ENCODE peak calls at places on chromosomes 16 and 17, in five cellular contexts. One of them, this sample, is unnamed.

GRCh38 chr17:42436401-42436800 is 13.3 kb upstream of the CAVIN1 start:
- DNase-seq in IMR-90: peak; percentile 99
- DNase-seq in HepG2: peak; percentile 82
- DNase-seq in uterus: peak; percentile 57
- DNase-seq in body of pancreas: no peak
- DNase-seq in this sample: no peak

GRCh38 chr16:85652431-85653221 is 36.1 kb downstream of the GINS2 start:
- DNase-seq in uterus: peak; percentile 73
- DNase-seq in IMR-90: peak; percentile 38
- DNase-seq in HepG2: peak; percentile 27
- DNase-seq in body of pancreas: peak; percentile 79
- DNase-seq in this sample: no peak

GRCh38 chr16:12271006-12271405 is 294.5 kb downstream of the SNX29 start:
- DNase-seq in IMR-90: peak; percentile 32
- DNase-seq in body of pancreas: peak; percentile 22
- DNase-seq in HepG2: peak; percentile 52
- DNase-seq in uterus: no peak
- DNase-seq in this sample: no peak

GRCh38 chr17:34580685-34581445 is 1.5 kb downstream of the TMEM132E start:
- DNase-seq in uterus: no peak
- DNase-seq in body of pancreas: no peak
- DNase-seq in HepG2: no peak
- DNase-seq in IMR-90: no peak
- DNase-seq in this sample: no peak

GRCh38 chr17:4017377-4017776 is 53.1 kb upstream of the ATP2A3 start:
- DNase-seq in uterus: no peak
- DNase-seq in IMR-90: no peak
- DNase-seq in body of pancreas: no peak
- DNase-seq in HepG2: no peak
- DNase-seq in this sample: no peak

GRCh38 chr17:36705651-36706436 is 104.5 kb downstream of the MRM1 start:
- DNase-seq in IMR-90: peak; percentile 4
- DNase-seq in body of pancreas: peak; percentile 61
- DNase-seq in uterus: no peak
- DNase-seq in HepG2: peak; percentile 18
- DNase-seq in this sample: peak; percentile 80

GRCh38 chr16:23320695-23321094 is 18.6 kb downstream of the SCNN1B start:
- DNase-seq in body of pancreas: no peak
- DNase-seq in IMR-90: no peak
- DNase-seq in uterus: no peak
- DNase-seq in HepG2: no peak
- DNase-seq in this sample: no peak

GRCh38 chr17:57257213-57257873 is 1.0 kb downstream of the MSI2 start:
- DNase-seq in uterus: no peak
- DNase-seq in body of pancreas: no peak
- DNase-seq in HepG2: no peak
- DNase-seq in IMR-90: no peak
- DNase-seq in this sample: no peak

GRCh38 chr16:28086496-28087139 is 23.1 kb upstream of the GSG1L start:
- DNase-seq in body of pancreas: no peak
- DNase-seq in IMR-90: no peak
- DNase-seq in uterus: no peak
- DNase-seq in HepG2: no peak
- DNase-seq in this sample: no peak

GRCh38 chr17:1724351-1724868 is at the start of gene WDR81:
- DNase-seq in HepG2: peak; percentile 72
- DNase-seq in body of pancreas: peak; percentile 95
- DNase-seq in IMR-90: peak; percentile 79
- DNase-seq in uterus: peak; percentile 88
- DNase-seq in this sample: peak; percentile 99

GRCh38 chr17:44967907-44968224 is 237 bp downstream of the C1QL1 start:
- DNase-seq in IMR-90: no peak
- DNase-seq in uterus: no peak
- DNase-seq in HepG2: no peak
- DNase-seq in body of pancreas: no peak
- DNase-seq in this sample: no peak

GRCh38 chr17:44965491-44966234 is 2.4 kb downstream of the C1QL1 start:
- DNase-seq in HepG2: no peak
- DNase-seq in body of pancreas: no peak
- DNase-seq in IMR-90: no peak
- DNase-seq in uterus: no peak
- DNase-seq in this sample: no peak

GRCh38 chr17:44968225-44969143 is at the start of gene C1QL1:
- DNase-seq in body of pancreas: peak; percentile 94
- DNase-seq in uterus: peak; percentile 94
- DNase-seq in IMR-90: peak; percentile 81
- DNase-seq in HepG2: peak; percentile 84
- DNase-seq in this sample: peak; percentile 94

GRCh38 chr17:44966348-44967025 is 1.6 kb downstream of the C1QL1 start:
- DNase-seq in uterus: no peak
- DNase-seq in body of pancreas: no peak
- DNase-seq in HepG2: no peak
- DNase-seq in IMR-90: no peak
- DNase-seq in this sample: no peak

GRCh38 chr17:44967026-44967906 is 837 bp downstream of the C1QL1 start:
- DNase-seq in body of pancreas: no peak
- DNase-seq in IMR-90: no peak
- DNase-seq in HepG2: no peak
- DNase-seq in uterus: no peak
- DNase-seq in this sample: no peak
- H3K4me3 ChIP-seq in body of pancreas: no peak overlapping the region
- H3K4me3 ChIP-seq in IMR-90: peak overlapping the region; percentile 32
- H3K4me3 ChIP-seq in HepG2: no peak overlapping the region
- H3K4me3 ChIP-seq in uterus: no peak overlapping the region
- H3K4me3 ChIP-seq in this sample: no peak overlapping the region

DNA sequence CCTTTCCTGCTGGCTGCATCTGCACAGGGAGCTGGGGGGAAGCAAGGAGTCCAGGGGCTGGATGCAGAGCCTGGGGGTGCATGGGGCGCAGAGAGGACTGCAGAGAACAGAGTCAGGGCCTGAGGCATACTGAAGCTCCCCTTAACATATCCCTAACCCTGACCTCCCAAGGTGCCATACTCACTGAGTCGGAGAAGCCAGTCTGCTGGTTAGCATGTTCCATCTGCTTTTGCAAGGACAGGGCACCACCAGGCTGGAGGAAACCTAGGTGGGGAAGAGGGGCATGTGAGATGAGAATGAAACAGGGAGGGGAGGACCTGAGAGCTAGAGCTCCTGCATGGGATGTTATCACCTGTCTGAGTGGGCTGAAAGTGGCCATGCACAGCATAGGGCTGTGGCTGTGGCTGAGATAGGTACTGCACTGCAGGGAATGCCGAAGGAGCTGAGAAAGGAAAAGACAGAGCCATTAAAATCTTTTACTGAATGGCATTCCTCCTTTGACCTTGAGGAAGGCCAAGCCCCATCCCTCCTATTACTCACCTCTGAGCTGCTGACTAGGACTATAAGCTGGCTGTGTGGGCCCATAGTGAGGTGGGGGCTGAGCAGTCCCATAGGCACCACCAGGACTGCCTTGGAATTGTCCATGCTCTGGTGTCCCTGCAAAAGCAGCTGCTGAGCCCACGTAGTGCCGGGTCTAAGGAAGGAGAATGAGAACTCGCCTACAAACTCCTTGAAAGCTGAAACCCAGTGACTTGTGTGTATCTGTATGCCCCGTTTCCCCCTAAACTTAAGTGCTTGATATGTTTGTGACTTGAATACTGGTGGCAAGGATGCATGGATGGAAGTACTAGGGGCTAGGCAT is 1.9 kb downstream of the GPS2 start:
- DNase-seq in IMR-90: peak; percentile 2
- DNase-seq in uterus: no peak
- DNase-seq in HepG2: peak; percentile 45
- DNase-seq in body of pancreas: no peak
- DNase-seq in this sample: no peak
- TF ChIP-seq CTCF in IMR-90: no peak
- TF ChIP-seq CTCF in uterus: no peak
- TF ChIP-seq CTCF in HepG2: no peak
- TF ChIP-seq CTCF in body of pancreas: no peak
- TF ChIP-seq CTCF in this sample: no peak

DNA sequence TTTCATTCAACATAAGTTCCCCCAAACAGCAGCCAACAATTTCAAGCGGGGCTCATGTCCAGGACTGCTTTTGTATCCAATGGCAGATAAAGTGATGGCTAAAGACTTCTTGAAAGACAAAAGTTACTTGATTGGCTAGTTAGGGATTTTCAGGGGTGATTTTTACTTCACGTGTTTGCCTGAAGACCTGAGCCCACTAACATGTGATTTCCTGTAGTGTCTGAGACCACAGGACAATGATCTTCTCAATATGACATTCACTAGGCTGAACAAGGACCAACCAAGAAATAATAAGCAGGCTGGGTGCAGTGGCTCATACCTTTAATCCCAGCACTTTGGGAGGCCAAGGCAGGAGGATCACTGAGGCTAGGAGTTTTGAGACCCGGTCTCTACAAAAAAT is 10.4 kb downstream of the TVP23A start:
- DNase-seq in IMR-90: no peak
- DNase-seq in HepG2: no peak
- DNase-seq in body of pancreas: no peak
- DNase-seq in uterus: no peak
- DNase-seq in this sample: no peak
- TF ChIP-seq POLR2A in IMR-90: no peak
- TF ChIP-seq POLR2A in HepG2: no peak
- TF ChIP-seq POLR2A in body of pancreas: no peak
- TF ChIP-seq POLR2A in uterus: no peak
- TF ChIP-seq POLR2A in this sample: no peak

GRCh38 chr17:83100220-83100852 is 20.9 kb downstream of the METRNL start:
- DNase-seq in HepG2: no peak
- DNase-seq in uterus: no peak
- DNase-seq in body of pancreas: peak; percentile 63
- DNase-seq in IMR-90: no peak
- DNase-seq in this sample: no peak

GRCh38 chr17:83097831-83098230 is 18.4 kb downstream of the METRNL start:
- DNase-seq in HepG2: no peak
- DNase-seq in IMR-90: no peak
- DNase-seq in body of pancreas: no peak
- DNase-seq in uterus: no peak
- DNase-seq in this sample: no peak

GRCh38 chr17:83098241-83099085 is 19.1 kb downstream of the METRNL start:
- DNase-seq in uterus: no peak
- DNase-seq in IMR-90: no peak
- DNase-seq in HepG2: no peak
- DNase-seq in body of pancreas: no peak
- DNase-seq in this sample: no peak

GRCh38 chr17:83099570-83100181 is 20.3 kb downstream of the METRNL start:
- DNase-seq in IMR-90: no peak
- DNase-seq in uterus: no peak
- DNase-seq in HepG2: no peak
- DNase-seq in body of pancreas: peak; percentile 67
- DNase-seq in this sample: no peak

GRCh38 chr17:83099086-83099540 is 19.7 kb downstream of the METRNL start:
- DNase-seq in uterus: no peak
- DNase-seq in HepG2: no peak
- DNase-seq in IMR-90: no peak
- DNase-seq in body of pancreas: no peak
- DNase-seq in this sample: no peak
- H3K4me3 ChIP-seq in uterus: no peak overlapping the region
- H3K4me3 ChIP-seq in HepG2: no peak overlapping the region
- H3K4me3 ChIP-seq in IMR-90: no peak overlapping the region
- H3K4me3 ChIP-seq in body of pancreas: no peak overlapping the region
- H3K4me3 ChIP-seq in this sample: peak overlapping the region; percentile 48

DNA sequence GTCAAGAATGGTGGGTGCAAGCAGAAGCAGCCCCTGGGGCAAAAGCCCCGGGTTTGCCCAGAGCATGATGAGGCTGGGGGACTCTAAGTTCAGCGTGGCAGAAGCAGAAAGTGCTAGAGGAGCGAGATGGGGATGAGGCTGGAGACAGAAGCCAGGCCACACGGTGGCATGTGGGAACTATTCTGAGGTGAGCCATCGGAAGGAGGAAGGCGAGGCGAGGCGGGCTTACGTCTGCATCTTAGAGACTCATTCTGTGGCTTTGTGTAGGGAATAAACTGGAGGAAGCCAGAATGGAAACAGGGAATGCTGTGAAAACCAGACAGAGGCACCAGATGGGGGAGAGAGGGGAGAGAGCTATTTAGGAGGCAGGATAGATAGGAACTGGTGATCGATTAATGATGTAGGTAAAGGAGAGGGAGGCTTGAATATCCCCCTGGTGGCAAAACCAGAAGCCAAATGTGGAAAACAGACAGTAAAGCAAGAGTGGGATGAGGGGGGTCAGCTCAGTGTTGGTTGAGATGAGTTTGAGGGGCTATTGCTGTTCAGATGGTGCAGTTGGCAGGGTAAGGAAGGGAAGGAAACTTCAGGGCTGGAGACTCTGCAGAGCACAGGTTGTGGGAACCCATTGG is 3.1 kb upstream of the TNFSF13 start:
- DNase-seq in uterus: no peak
- DNase-seq in HepG2: no peak
- DNase-seq in body of pancreas: no peak
- DNase-seq in IMR-90: no peak
- DNase-seq in this sample: no peak
- TF ChIP-seq CTCF in uterus: no peak
- TF ChIP-seq CTCF in HepG2: no peak
- TF ChIP-seq CTCF in body of pancreas: no peak
- TF ChIP-seq CTCF in IMR-90: peak; percentile 3
- TF ChIP-seq CTCF in this sample: no peak

This sample was measured in spleen.